ENCODE peak calls at places on chromosomes 4 and X, in nine cellular contexts. T is ureter; C is ELR; O is activated naive CD4-positive, alpha-beta T cell treated with Interleukin-2 at 50 U/mL for 16 hours; D is non-pigmented ciliary epithelial cell; B is HepG2; H is left ventricle myocardium inferior; N is fibroblast of villous mesenchyme; Q is dermis blood vessel endothelial cell. X is an unnamed sample.
A peak's percentile ranks its signal among the peaks of the same experiment; 100 is the strongest.

GRCh38 chrX:50697691-50698090 is 116.3 kb downstream of the SHROOM4 start:
- DNase-seq in B (no peak), D (peak; percentile 37), T (no peak), H (no peak), C (peak; percentile 25), O (no peak), Q (peak; percentile 76), N (peak; percentile 30), X (no peak)

GRCh38 chr4:102569200-102569599 is 68.0 kb downstream of the NFKB1 start:
- DNase-seq in Q (no peak), N (peak; percentile 82), C (peak; percentile 21), O (no peak), D (no peak), B (no peak), T (no peak), H (no peak), X (no peak)

GRCh38 chr4:40180356-40180755 is 16.5 kb upstream of the RHOH start:
- DNase-seq in N (peak; percentile 93), C (peak; percentile 92), B (no peak), D (peak; percentile 59), Q (peak; percentile 92), H (no peak), T (no peak), O (no peak), X (no peak)

GRCh38 chr4:82562553-82562854 is 716 bp upstream of the TMEM150C start:
- DNase-seq in N (no peak), T (no peak), D (no peak), H (no peak), C (no peak), O (no peak), B (no peak), Q (no peak), X (no peak)

GRCh38 chrX:127574829-127575228 is 477.4 kb downstream of the ACTRT1 start:
- DNase-seq in H (no peak), O (no peak), T (no peak), N (no peak), D (no peak), Q (no peak), B (no peak), C (no peak), X (no peak)

GRCh38 chr4:69115851-69116213 is 19.6 kb downstream of the UGT2B7 start:
- DNase-seq in T (no peak), Q (no peak), B (peak; percentile 18), C (no peak), N (no peak), D (no peak), O (no peak), H (no peak), X (no peak)

GRCh38 chrX:153777261-153778090 is 3.4 kb upstream of the SRPK3 start:
- DNase-seq in Q (no peak), C (no peak), H (peak; percentile 6), O (no peak), T (no peak), N (no peak), D (no peak), B (no peak), X (no peak)

GRCh38 chr4:81314196-81314896 is 99.3 kb upstream of the PRKG2 start:
- DNase-seq in B (no peak), N (peak; percentile 6), Q (no peak), D (peak; percentile 5), H (peak; percentile 27), O (no peak), T (peak; percentile 62), C (no peak), X (no peak)

GRCh38 chr4:2728806-2729532 is 27.2 kb downstream of the TNIP2 start:
- DNase-seq in B (no peak), C (no peak), N (no peak), T (no peak), O (no peak), Q (no peak), D (no peak), H (no peak), X (no peak)

GRCh38 chr4:179472164-179472563 is 2029.9 kb upstream of the AGA start:
- DNase-seq in D (no peak), N (no peak), Q (no peak), C (no peak), B (no peak), O (no peak), H (no peak), T (no peak), X (no peak)

GRCh38 chr4:123462007-123462406 is 65.4 kb downstream of the SPRY1 start:
- DNase-seq in O (no peak), N (no peak), D (no peak), B (peak; percentile 13), Q (no peak), T (no peak), C (peak; percentile 30), H (no peak), X (no peak)

GRCh38 chr4:153451931-153452660 is 14.1 kb upstream of the TMEM131L start:
- DNase-seq in O (no peak), Q (no peak), B (no peak), T (no peak), H (no peak), C (no peak), N (no peak), D (no peak), X (no peak)

GRCh38 chrX:130330706-130331105 is 9.0 kb upstream of the SLC25A14 start:
- DNase-seq in O (peak; percentile 36), T (peak; percentile 44), N (peak; percentile 33), C (peak; percentile 58), D (no peak), Q (peak; percentile 57), B (peak; percentile 43), H (peak; percentile 14), X (peak; percentile 9)

GRCh38 chrX:11509786-11510185 is 155.9 kb downstream of the ARHGAP6 start:
- DNase-seq in Q (peak; percentile 7), O (no peak), N (peak; percentile 74), D (peak; percentile 41), T (no peak), C (peak; percentile 58), B (no peak), H (no peak), X (no peak)

GRCh38 chrX:123814343-123814742 is 45.5 kb upstream of the XIAP start:
- DNase-seq in N (no peak), H (no peak), O (no peak), C (peak; percentile 34), T (no peak), B (no peak), D (no peak), Q (no peak), X (no peak)

GRCh38 chrX:10239611-10240064 is 82.9 kb downstream of the CLCN4 start:
- DNase-seq in O (no peak), D (peak; percentile 41), C (peak; percentile 74), B (no peak), H (no peak), N (peak; percentile 35), T (no peak), Q (no peak), X (no peak)

GRCh38 chrX:3226087-3226486 is 120.4 kb downstream of the MXRA5 start:
- DNase-seq in T (no peak), Q (no peak), N (no peak), H (no peak), O (no peak), C (no peak), B (no peak), D (no peak), X (no peak)

GRCh38 chr4:101251261-101251660 is 96.1 kb downstream of the PPP3CA start:
- DNase-seq in Q (peak; percentile 66), N (no peak), D (no peak), O (no peak), T (no peak), H (no peak), C (no peak), B (no peak), X (no peak)

GRCh38 chr4:102420563-102421221 is 75.4 kb upstream of the SLC39A8 start:
- DNase-seq in D (no peak), Q (peak; percentile 36), H (no peak), T (no peak), O (no peak), N (peak; percentile 72), C (peak; percentile 60), B (peak; percentile 7), X (no peak)

GRCh38 chr4:15479913-15480185 is 10.2 kb downstream of the CC2D2A start:
- DNase-seq in C (peak; percentile 39), N (peak; percentile 91), O (no peak), D (no peak), Q (no peak), B (no peak), H (no peak), T (no peak), X (no peak)

GRCh38 chr4:74480267-74480666 is 35.3 kb downstream of the AREG start:
- DNase-seq in N (no peak), H (no peak), D (no peak), T (no peak), O (no peak), B (no peak), C (no peak), Q (no peak), X (no peak)

GRCh38 chrX:48726596-48726995 is 30.1 kb downstream of the SUV39H1 start:
- DNase-seq in O (no peak), D (no peak), H (no peak), N (no peak), T (no peak), Q (no peak), B (no peak), C (no peak), X (no peak)

GRCh38 chrX:129717902-129718301 is 20.9 kb upstream of the XPNPEP2 start:
- DNase-seq in C (peak; percentile 58), Q (peak; percentile 52), D (peak; percentile 60), B (no peak), O (no peak), N (peak; percentile 22), T (no peak), H (no peak), X (no peak)

GRCh38 chr4:141995051-141995450 is 358.7 kb downstream of the IL15 start:
- DNase-seq in H (no peak), C (no peak), O (no peak), B (no peak), N (peak; percentile 9), Q (no peak), T (no peak), D (no peak), X (no peak)

GRCh38 chr4:134668237-134668636 is 466.6 kb upstream of the PABPC4L start:
- DNase-seq in D (no peak), H (no peak), N (no peak), B (no peak), C (peak; percentile 17), O (no peak), T (no peak), Q (no peak), X (no peak)

GRCh38 chr4:85175190-85175589 is 208.7 kb upstream of the WDFY3 start:
- DNase-seq in B (no peak), N (no peak), C (no peak), D (no peak), Q (no peak), H (no peak), O (no peak), T (no peak), X (no peak)

GRCh38 chr4:79088991-79089705 is 149.9 kb upstream of the PAQR3 start:
- DNase-seq in Q (no peak), B (no peak), O (no peak), N (no peak), D (no peak), C (no peak), H (no peak), T (no peak), X (no peak)

GRCh38 chr4:59175588-59175987 is 2024.5 kb upstream of the ADGRL3 start:
- DNase-seq in C (no peak), B (no peak), D (no peak), O (no peak), N (no peak), T (no peak), Q (no peak), H (no peak), X (no peak)

GRCh38 chr4:169251291-169252235 is 19.2 kb downstream of the SH3RF1 start:
- DNase-seq in D (no peak), H (no peak), O (no peak), T (no peak), Q (peak; percentile 71), N (no peak), B (peak; percentile 82), C (peak; percentile 64), X (no peak)

GRCh38 chr4:139028191-139028661 is 12.6 kb downstream of the NOCT start:
- DNase-seq in D (no peak), O (no peak), C (no peak), H (peak; percentile 80), Q (no peak), B (no peak), N (no peak), T (no peak), X (no peak)